ENCODE peak calls at places on chromosome 4, in five cellular contexts. T, B, H, K and V are unnamed samples.
A peak's percentile ranks its signal among the peaks of the same experiment; 100 is the strongest.

GRCh38 chr4:95537967-95538485 is 10.7 kb downstream of the UNC5C start:
- DNase-seq in K (no peak), T (no peak), B (no peak), H (no peak), V (no peak)

GRCh38 chr4:112431158-112431557 is 84.8 kb downstream of the NEUROG2 start:
- DNase-seq in K (no peak), H (no peak), T (no peak), B (no peak), V (no peak)

GRCh38 chr4:40587826-40588225 is 41.8 kb downstream of the RBM47 start:
- DNase-seq in T (no peak), B (no peak), H (no peak), K (no peak), V (no peak)

GRCh38 chr4:12924728-12925320 is 559.3 kb downstream of the RAB28 start:
- DNase-seq in K (no peak), H (no peak), T (no peak), B (peak; percentile 71), V (no peak)

GRCh38 chr4:147461161-147461560 is 19.7 kb upstream of the EDNRA start:
- DNase-seq in B (no peak), T (no peak), H (no peak), K (no peak), V (no peak)

GRCh38 chr4:165834116-165834515 is 38.9 kb upstream of the TLL1 start:
- DNase-seq in K (no peak), H (no peak), B (no peak), T (no peak), V (no peak)

GRCh38 chr4:8276358-8277240 is 7.0 kb downstream of the HTRA3 start:
- DNase-seq in H (no peak), B (no peak), T (no peak), K (no peak), V (no peak)

GRCh38 chr4:153486281-153487151 is 20.4 kb downstream of the TMEM131L start:
- DNase-seq in H (no peak), K (no peak), T (no peak), B (peak; percentile 72), V (peak; percentile 74)

GRCh38 chr4:110644008-110644407 is 21.1 kb upstream of the PITX2 start:
- DNase-seq in B (peak; percentile 57), H (no peak), K (no peak), T (no peak), V (no peak)

GRCh38 chr4:169272265-169272886 is 1.6 kb upstream of the SH3RF1 start:
- DNase-seq in B (no peak), K (peak; percentile 72), T (no peak), H (no peak), V (no peak)

GRCh38 chr4:47862297-47862696 is 24.4 kb upstream of the CORIN start:
- DNase-seq in H (no peak), T (no peak), B (no peak), K (no peak), V (no peak)

GRCh38 chr4:85430697-85431096 is 44.3 kb upstream of the ARHGAP24 start:
- DNase-seq in H (no peak), K (no peak), T (no peak), B (peak; percentile 21), V (no peak)

GRCh38 chr4:19748470-19748869 is 503.2 kb upstream of the SLIT2 start:
- DNase-seq in T (no peak), B (no peak), K (no peak), H (no peak), V (no peak)

GRCh38 chr4:19399001-19399400 is 852.7 kb upstream of the SLIT2 start:
- DNase-seq in H (no peak), B (no peak), K (no peak), T (no peak), V (no peak)

GRCh38 chr4:139957108-139957464 is 196.9 kb downstream of the MAML3 start:
- DNase-seq in K (no peak), H (no peak), T (no peak), B (no peak), V (no peak)

GRCh38 chr4:97367878-97368277 is 775.4 kb downstream of the STPG2 start:
- DNase-seq in K (no peak), B (no peak), T (no peak), H (no peak), V (peak; percentile 83)

GRCh38 chr4:118281611-118282442 is 71.0 kb downstream of the PRSS12 start:
- DNase-seq in T (peak; percentile 52), K (no peak), H (no peak), B (peak; percentile 18), V (no peak)

GRCh38 chr4:83947811-83948210 is 411.9 kb downstream of the GPAT3 start:
- DNase-seq in T (no peak), H (no peak), B (no peak), K (no peak), V (no peak)

DNA sequence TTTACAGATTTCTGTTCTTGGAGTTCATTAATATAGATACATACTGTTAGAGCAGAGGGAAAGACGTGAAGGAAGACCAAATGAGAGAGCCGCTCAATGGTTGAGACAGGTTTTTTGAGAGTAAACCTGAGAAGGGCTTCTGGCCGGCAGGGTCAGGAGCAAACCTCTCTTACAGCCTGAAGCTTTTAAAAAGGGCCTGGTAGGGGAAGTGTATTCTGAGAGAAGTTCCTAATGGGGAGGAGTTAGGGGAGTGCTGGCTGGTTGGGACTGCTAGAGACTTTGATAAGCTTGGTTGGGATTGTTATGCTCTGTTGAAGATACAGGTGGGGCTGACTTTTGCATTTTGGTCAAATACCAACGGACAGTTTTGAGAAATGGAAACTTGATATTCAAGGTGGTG is 186.8 kb upstream of the PABPC4L start:
- DNase-seq in T (no peak), K (no peak), H (no peak), B (no peak), V (no peak)
- TF ChIP-seq SRF in T (no peak), K (no peak), H (no peak), B (no peak), V (no peak)

GRCh38 chr4:150906987-150907633 is 108.0 kb downstream of the LRBA start:
- DNase-seq in H (no peak), T (peak; percentile 66), K (no peak), B (no peak), V (no peak)
- H3K36me3 ChIP-seq in H (peaks cover 4% of the 10 kb centered on the region), T (peaks cover 76% of the 10 kb centered on the region), K (peaks cover 1% of the 10 kb centered on the region), B (peaks cover 6% of the 10 kb centered on the region), V (peaks cover 25% of the 10 kb centered on the region)

GRCh38 chr4:1405636-1406415 is 416 bp downstream of the NKX1-1 start:
- DNase-seq in B (no peak), T (no peak), K (no peak), H (no peak), V (no peak)
- H3K9me3 ChIP-seq in B (no peaks in the 10 kb centered on the region), T (no peaks in the 10 kb centered on the region), K (peaks cover 11% of the 10 kb centered on the region), H (no peaks in the 10 kb centered on the region), V (no peaks in the 10 kb centered on the region)

GRCh38 chr4:54548098-54548620 is 109.6 kb upstream of the KIT start:
- DNase-seq in H (no peak), T (no peak), K (no peak), B (no peak), V (no peak)

GRCh38 chr4:54547299-54548097 is 110.3 kb upstream of the KIT start:
- DNase-seq in B (no peak), K (peak; percentile 19), H (no peak), T (no peak), V (no peak)

GRCh38 chr4:54548831-54549460 is 108.8 kb upstream of the KIT start:
- DNase-seq in K (no peak), B (no peak), T (no peak), H (no peak), V (no peak)

GRCh38 chr4:54543088-54543795 is 114.5 kb upstream of the KIT start:
- DNase-seq in H (no peak), T (no peak), K (no peak), B (no peak), V (no peak)

DNA sequence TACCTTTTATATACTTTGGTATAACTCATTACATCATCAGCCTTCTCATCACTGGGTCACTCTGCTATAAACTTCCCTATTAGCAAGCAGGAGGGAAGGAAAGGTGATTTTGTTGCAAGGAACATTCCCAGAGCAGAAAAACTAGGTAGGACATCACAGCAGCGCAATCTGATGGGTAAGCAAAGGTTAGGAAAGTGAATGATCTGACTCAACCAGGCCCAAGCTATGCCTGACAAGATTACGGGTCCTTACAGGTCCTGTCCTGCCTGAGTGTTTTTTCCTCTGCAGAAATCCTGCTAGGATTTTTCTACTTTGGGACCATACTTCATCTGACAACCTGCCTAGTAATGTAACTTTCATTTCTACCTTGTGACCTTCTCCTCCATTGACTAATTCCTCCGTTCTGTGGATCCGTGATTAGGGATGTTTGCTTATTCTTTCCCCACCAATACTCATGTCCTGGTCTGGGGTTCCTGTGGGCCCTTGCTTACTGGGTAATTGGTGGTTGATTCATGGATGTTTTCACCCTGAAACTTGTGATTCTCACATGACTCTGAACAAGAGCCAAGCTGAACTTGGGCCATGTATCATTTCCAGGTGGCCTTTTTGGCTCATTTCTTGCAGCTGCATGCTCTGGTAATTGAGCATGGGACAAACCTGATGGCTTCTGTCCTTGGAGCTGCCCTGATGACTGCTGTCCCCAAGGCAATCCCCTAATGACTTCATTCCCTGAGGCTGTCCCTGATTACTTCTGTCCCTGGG is 111.9 kb upstream of the KIT start:
- DNase-seq in H (no peak), T (no peak), B (no peak), K (no peak), V (no peak)
- TF ChIP-seq SRF in H (no peak), T (no peak), B (no peak), K (no peak), V (no peak)

DNA sequence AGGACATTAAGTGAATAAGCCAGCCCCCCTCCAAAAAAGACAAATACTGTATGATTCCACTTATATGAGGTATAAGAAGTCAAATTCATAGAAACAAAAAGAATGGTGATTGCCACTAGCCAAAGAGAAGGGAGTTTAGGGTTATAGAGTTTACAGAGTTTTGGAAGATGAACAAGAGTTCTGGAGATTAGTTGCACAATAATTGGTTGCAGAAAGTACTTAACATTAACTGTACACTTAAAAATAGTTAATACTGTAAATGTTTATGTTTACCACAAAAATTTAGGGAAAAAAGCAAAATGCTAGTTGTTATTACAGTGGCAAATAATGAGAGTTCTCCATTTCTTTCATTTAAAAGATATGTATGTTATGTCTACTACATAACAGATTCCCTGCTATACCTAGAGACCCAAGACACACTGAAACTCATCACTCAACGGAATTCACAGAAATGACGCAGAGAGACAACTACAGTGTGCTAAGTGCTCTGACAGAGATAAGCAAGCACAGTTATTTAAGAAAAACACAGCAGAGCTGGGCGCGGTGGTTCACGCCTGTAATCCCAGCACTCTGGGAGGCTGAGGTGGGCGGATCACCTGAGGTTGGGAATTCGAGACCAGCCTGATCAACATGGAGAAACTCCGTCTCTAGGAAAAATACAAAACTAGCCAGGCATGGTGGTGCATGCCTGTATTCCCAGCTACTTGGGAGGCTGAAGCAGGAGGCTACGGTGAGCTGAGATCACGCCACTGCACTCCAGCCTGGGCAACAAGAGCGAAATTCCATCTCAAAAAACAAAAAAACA is 37.2 kb downstream of the EIF4E start:
- DNase-seq in H (no peak), K (no peak), B (no peak), T (peak; percentile 82), V (no peak)
- H3K36me3 ChIP-seq in H (peaks cover 33% of the 10 kb centered on the region), K (peaks cover 1% of the 10 kb centered on the region), B (peaks cover 61% of the 10 kb centered on the region), T (peaks cover 94% of the 10 kb centered on the region), V (peaks cover 58% of the 10 kb centered on the region)